ENCODE peak calls at places on chromosome 3, in four cellular contexts. I is PC-9, W is NCI-H1436, O is HT-29. P is an unnamed sample.

GRCh38 chr3:175338775-175339535 is 479.8 kb downstream of the NAALADL2 start:
- DNase-seq in I (peak), W (peak), O (peak), P (no peak)

GRCh38 chr3:78143000-78143399 is 1103.1 kb downstream of the ROBO2 start:
- DNase-seq in I (no peak), W (no peak), O (no peak), P (no peak)

GRCh38 chr3:28777806-28778475 is 429.3 kb upstream of the AZI2 start:
- DNase-seq in I (no peak), W (no peak), O (no peak), P (no peak)

GRCh38 chr3:41234823-41235722 is 35.8 kb downstream of the CTNNB1 start:
- DNase-seq in I (no peak), W (no peak), O (no peak), P (peak)

GRCh38 chr3:37418357-37418756 is 244.0 kb upstream of the LRRFIP2 start:
- DNase-seq in I (no peak), W (no peak), O (no peak), P (no peak)

GRCh38 chr3:143120716-143121239 is 1.2 kb downstream of the CHST2 start:
- DNase-seq in I (no peak), W (no peak), O (no peak), P (no peak)

GRCh38 chr3:88000853-88001252 is 58.0 kb downstream of the CGGBP1 start:
- DNase-seq in I (no peak), W (no peak), O (no peak), P (no peak)

GRCh38 chr3:50245251-50245745 is 9.3 kb downstream of the GNAI2 start:
- DNase-seq in I (no peak), W (no peak), O (no peak), P (no peak)

GRCh38 chr3:37992271-37993066 is 1.9 kb downstream of the VILL start:
- DNase-seq in I (peak), W (no peak), O (no peak), P (no peak)

P was measured in SK-MEL-5.